ENCODE peak calls at places on chromosome 10, in nine cellular contexts. N, V, F, L, T, Z, R, A and E are unnamed samples.

GRCh38 chr10:93062499-93063216 is 2.1 kb downstream of the CYP26C1 start:
- DNase-seq in L (no peak), Z (no peak), A (no peak), R (no peak), V (no peak), T (peak), F (no peak), N (no peak), E (no peak)

GRCh38 chr10:113958631-113959382 is 84.9 kb upstream of the ADRB1 start:
- DNase-seq in L (no peak), Z (peak), A (peak), F (no peak), T (peak), V (no peak), N (no peak), R (no peak), E (peak)

GRCh38 chr10:80464557-80465466 is 10.7 kb downstream of the TSPAN14 start:
- DNase-seq in R (no peak), V (no peak), L (peak), T (no peak), F (no peak), Z (no peak), N (no peak), A (no peak), E (no peak)

GRCh38 chr10:32256613-32257437 is 90.1 kb downstream of the EPC1 start:
- DNase-seq in N (no peak), V (peak), A (peak), Z (peak), T (peak), R (peak), L (peak), F (peak), E (no peak)

GRCh38 chr10:70797840-70798239 is 12.7 kb upstream of the TBATA start:
- DNase-seq in F (no peak), L (no peak), R (no peak), Z (no peak), N (no peak), A (no peak), T (no peak), V (no peak), E (no peak)

GRCh38 chr10:75513292-75513691 is 81.9 kb downstream of the LRMDA start:
- DNase-seq in L (no peak), R (no peak), N (no peak), A (no peak), F (no peak), Z (no peak), V (no peak), T (no peak), E (no peak)

GRCh38 chr10:11746883-11747539 is 4.8 kb downstream of the ECHDC3 start:
- DNase-seq in V (no peak), N (no peak), T (no peak), F (no peak), A (peak), R (no peak), L (no peak), Z (no peak), E (no peak)

GRCh38 chr10:28875535-28876208 is 198.4 kb downstream of the BAMBI start:
- DNase-seq in R (no peak), V (no peak), N (no peak), A (no peak), F (no peak), Z (no peak), T (peak), L (no peak), E (no peak)

GRCh38 chr10:17213646-17214349 is 12.3 kb upstream of the TRDMT1 start:
- DNase-seq in N (no peak), V (no peak), A (no peak), L (no peak), Z (peak), R (no peak), F (no peak), T (peak), E (no peak)

GRCh38 chr10:36880898-36881297 is 244.5 kb upstream of the ANKRD30A start:
- DNase-seq in A (no peak), V (no peak), N (no peak), T (peak), R (no peak), Z (peak), F (no peak), L (peak), E (no peak)

GRCh38 chr10:117271427-117271826 is 30.5 kb downstream of the SLC18A2 start:
- DNase-seq in V (no peak), R (no peak), L (no peak), N (no peak), A (no peak), F (no peak), Z (peak), T (peak), E (no peak)

GRCh38 chr10:11210211-11210922 is 192.7 kb downstream of the CELF2 start:
- DNase-seq in A (no peak), Z (no peak), R (no peak), L (no peak), V (no peak), N (no peak), T (no peak), F (no peak), E (no peak)

GRCh38 chr10:52027055-52027454 is 287.0 kb upstream of the DKK1 start:
- DNase-seq in L (no peak), A (no peak), V (no peak), N (no peak), R (no peak), Z (no peak), T (peak), F (no peak), E (no peak)

GRCh38 chr10:42979181-42979580 is 97.7 kb upstream of the RET start:
- DNase-seq in R (no peak), A (no peak), Z (no peak), L (no peak), F (no peak), V (peak), N (no peak), T (no peak), E (no peak)

GRCh38 chr10:12730809-12731519 is 270.5 kb downstream of the CCDC3 start:
- DNase-seq in N (no peak), A (peak), V (no peak), L (no peak), T (no peak), F (no peak), Z (no peak), R (no peak), E (no peak)

GRCh38 chr10:93485690-93486089 is 3.6 kb upstream of the MYOF start:
- DNase-seq in N (no peak), F (no peak), Z (no peak), R (no peak), A (no peak), T (no peak), V (no peak), L (no peak), E (no peak)

GRCh38 chr10:111077715-111078504 is 1.1 kb downstream of the ADRA2A start:
- DNase-seq in A (no peak), T (no peak), N (no peak), L (no peak), R (no peak), F (no peak), V (peak), Z (no peak), E (no peak)

GRCh38 chr10:86443936-86444335 is 77.3 kb upstream of the GRID1 start:
- DNase-seq in F (no peak), Z (peak), V (no peak), T (no peak), R (no peak), N (no peak), A (no peak), L (no peak), E (no peak)

GRCh38 chr10:132411561-132412253 is 14.7 kb downstream of the PWWP2B start:
- DNase-seq in R (no peak), N (no peak), A (no peak), T (no peak), V (peak), F (no peak), L (no peak), Z (no peak), E (no peak)

GRCh38 chr10:28840954-28841353 is 163.6 kb downstream of the BAMBI start:
- DNase-seq in F (no peak), Z (no peak), R (no peak), T (no peak), N (no peak), V (no peak), A (no peak), L (no peak), E (no peak)